ENCODE peak calls at places on chromosome 11, in seven cellular contexts. V is CD8-positive, alpha-beta memory T cell; Z is neuronal stem cell; B is hypothalamus; D is AG09319; J is H54; O is transverse colon. T is an unnamed sample.
A peak's percentile ranks its signal among the peaks of the same experiment; 100 is the strongest.

GRCh38 chr11:67349457-67349856 is 3.9 kb downstream of the POLD4 start:
- DNase-seq in V (no peak), Z (no peak), B (no peak), D (no peak), J (no peak), O (no peak), T (no peak)

GRCh38 chr11:134532176-134532920 is 120.3 kb upstream of the B3GAT1 start:
- DNase-seq in V (no peak), Z (no peak), B (no peak), D (no peak), J (no peak), O (no peak), T (no peak)

GRCh38 chr11:107271425-107271824 is 186.2 kb downstream of the CWF19L2 start:
- DNase-seq in V (no peak), Z (no peak), B (no peak), D (no peak), J (no peak), O (no peak), T (no peak)

GRCh38 chr11:120667281-120667680 is 155.7 kb downstream of the GRIK4 start:
- DNase-seq in V (no peak), Z (no peak), B (no peak), D (no peak), J (no peak), O (no peak), T (no peak)

GRCh38 chr11:121961228-121961860 is 154.7 kb downstream of the BLID start:
- DNase-seq in V (no peak), Z (no peak), B (no peak), D (no peak), J (no peak), O (no peak), T (no peak)

GRCh38 chr11:67054851-67055523 is 1.7 kb upstream of the RHOD start:
- DNase-seq in V (no peak), Z (no peak), B (no peak), D (peak; percentile 48), J (peak; percentile 87), O (peak; percentile 78), T (no peak)

GRCh38 chr11:66324626-66325025 is 7.8 kb upstream of the CD248 start:
- DNase-seq in V (no peak), Z (no peak), B (no peak), D (no peak), J (no peak), O (no peak), T (no peak)

GRCh38 chr11:73314121-73314948 is 6.3 kb downstream of the ARHGEF17 start:
- DNase-seq in V (no peak), Z (no peak), B (peak; percentile 58), D (no peak), J (no peak), O (peak; percentile 12), T (peak; percentile 92)

GRCh38 chr11:77547863-77548551 is 41.7 kb upstream of the AQP11 start:
- DNase-seq in V (no peak), Z (peak; percentile 56), B (peak; percentile 9), D (peak; percentile 41), J (peak; percentile 37), O (peak; percentile 30), T (peak; percentile 82)

GRCh38 chr11:120389693-120390584 is 53.7 kb downstream of the ARHGEF12 start:
- DNase-seq in V (no peak), Z (no peak), B (no peak), D (no peak), J (no peak), O (no peak), T (no peak)

GRCh38 chr11:40306938-40307548 is 1152.4 kb downstream of the LRRC4C start:
- DNase-seq in V (no peak), Z (peak; percentile 11), B (no peak), D (peak; percentile 16), J (peak; percentile 38), O (no peak), T (no peak)

GRCh38 chr11:44047931-44048431 is at the start of gene ACCSL:
- DNase-seq in V (no peak), Z (no peak), B (peak; percentile 13), D (no peak), J (no peak), O (no peak), T (peak; percentile 63)

GRCh38 chr11:8055836-8056526 is 25.0 kb upstream of the TUB start:
- DNase-seq in V (no peak), Z (no peak), B (no peak), D (no peak), J (no peak), O (no peak), T (no peak)

GRCh38 chr11:2122222-2122906 is 16.8 kb downstream of the IGF2 start:
- DNase-seq in V (no peak), Z (no peak), B (no peak), D (peak; percentile 60), J (no peak), O (no peak), T (no peak)

GRCh38 chr11:17273668-17274321 is 2.7 kb upstream of the NUCB2 start:
- DNase-seq in V (no peak), Z (no peak), B (no peak), D (no peak), J (no peak), O (no peak), T (no peak)

GRCh38 chr11:122910775-122911174 is 28.2 kb downstream of the JHY start:
- DNase-seq in V (no peak), Z (no peak), B (no peak), D (no peak), J (no peak), O (no peak), T (peak; percentile 7)

GRCh38 chr11:35618497-35619029 is 303 bp downstream of the FJX1 start:
- DNase-seq in V (no peak), Z (peak; percentile 43), B (no peak), D (no peak), J (no peak), O (peak; percentile 8), T (peak; percentile 11)

GRCh38 chr11:112200252-112200651 is 24.9 kb downstream of the BCO2 start:
- DNase-seq in V (no peak), Z (no peak), B (no peak), D (no peak), J (no peak), O (no peak), T (no peak)

GRCh38 chr11:69912161-69912910 is 93.1 kb upstream of the FGF3 start:
- DNase-seq in V (no peak), Z (no peak), B (no peak), D (no peak), J (no peak), O (peak; percentile 5), T (no peak)

GRCh38 chr11:49995559-49995958 is 13.2 kb upstream of the OR4C12 start:
- DNase-seq in V (no peak), Z (no peak), B (peak; percentile 29), D (peak; percentile 1), J (peak; percentile 5), O (no peak), T (peak; percentile 49)

GRCh38 chr11:118657238-118657637 is 22.2 kb downstream of the TREH start:
- DNase-seq in V (no peak), Z (no peak), B (no peak), D (no peak), J (no peak), O (no peak), T (no peak)

GRCh38 chr11:24900524-24900923 is 403.7 kb downstream of the LUZP2 start:
- DNase-seq in V (no peak), Z (no peak), B (no peak), D (no peak), J (no peak), O (no peak), T (no peak)

GRCh38 chr11:45768486-45768885 is 36.5 kb upstream of the SLC35C1 start:
- DNase-seq in V (no peak), Z (no peak), B (no peak), D (no peak), J (no peak), O (no peak), T (no peak)

GRCh38 chr11:74370122-74370521 is 28.1 kb downstream of the PGM2L1 start:
- DNase-seq in V (no peak), Z (no peak), B (no peak), D (no peak), J (no peak), O (no peak), T (no peak)

GRCh38 chr11:13940611-13941256 is 21.8 kb upstream of the SPON1 start:
- DNase-seq in V (no peak), Z (no peak), B (no peak), D (no peak), J (no peak), O (no peak), T (no peak)

GRCh38 chr11:83306385-83307080 is 20.4 kb upstream of the CCDC90B start:
- DNase-seq in V (no peak), Z (no peak), B (no peak), D (no peak), J (no peak), O (no peak), T (no peak)